ENCODE peak calls at places on chromosomes 12 and 14, in four cellular contexts. One of them, this sample, is unnamed.
A peak's percentile ranks its signal among the peaks of the same experiment; 100 is the strongest.

GRCh38 chr12:80161612-80162011 is 62.3 kb downstream of the OTOGL start:
- DNase-seq in HCT116: no peak
- DNase-seq in IMR-90: no peak
- DNase-seq in keratinocyte: no peak
- DNase-seq in this sample: no peak

GRCh38 chr12:530308-530707 is 70.6 kb downstream of the B4GALNT3 start:
- DNase-seq in IMR-90: no peak
- DNase-seq in HCT116: no peak
- DNase-seq in keratinocyte: no peak
- DNase-seq in this sample: peak; percentile 61

GRCh38 chr14:94748667-94749347 is 21.1 kb downstream of the GSC start:
- DNase-seq in keratinocyte: no peak
- DNase-seq in HCT116: peak; percentile 59
- DNase-seq in IMR-90: no peak
- DNase-seq in this sample: no peak

GRCh38 chr14:32584079-32584478 is 255.0 kb downstream of the AKAP6 start:
- DNase-seq in keratinocyte: peak; percentile 78
- DNase-seq in HCT116: no peak
- DNase-seq in IMR-90: no peak
- DNase-seq in this sample: no peak

GRCh38 chr12:30989754-30990153 is 63.2 kb downstream of the TSPAN11 start:
- DNase-seq in HCT116: no peak
- DNase-seq in IMR-90: no peak
- DNase-seq in keratinocyte: no peak
- DNase-seq in this sample: no peak

GRCh38 chr12:52125499-52125900 is 46.0 kb downstream of the SMIM41 start:
- DNase-seq in IMR-90: no peak
- DNase-seq in keratinocyte: no peak
- DNase-seq in HCT116: no peak
- DNase-seq in this sample: no peak

GRCh38 chr12:94026566-94026965 is 121.8 kb upstream of the PLXNC1 start:
- DNase-seq in HCT116: no peak
- DNase-seq in keratinocyte: no peak
- DNase-seq in IMR-90: no peak
- DNase-seq in this sample: no peak

GRCh38 chr12:104799458-104799857 is 158.6 kb downstream of the SLC41A2 start:
- DNase-seq in HCT116: no peak
- DNase-seq in IMR-90: no peak
- DNase-seq in keratinocyte: no peak
- DNase-seq in this sample: no peak

GRCh38 chr14:72366619-72367018 is 434.4 kb downstream of the RGS6 start:
- DNase-seq in keratinocyte: no peak
- DNase-seq in HCT116: no peak
- DNase-seq in IMR-90: no peak
- DNase-seq in this sample: no peak

GRCh38 chr12:118447181-118447580 is 70.8 kb downstream of the SUDS3 start:
- DNase-seq in IMR-90: no peak
- DNase-seq in keratinocyte: no peak
- DNase-seq in HCT116: no peak
- DNase-seq in this sample: no peak

GRCh38 chr12:69555461-69555860 is 29.8 kb upstream of the CCT2 start:
- DNase-seq in HCT116: no peak
- DNase-seq in IMR-90: peak; percentile 98
- DNase-seq in keratinocyte: peak; percentile 72
- DNase-seq in this sample: peak; percentile 94

GRCh38 chr14:99274346-99275221 is 2.6 kb upstream of the BCL11B start:
- DNase-seq in HCT116: peak; percentile 78
- DNase-seq in keratinocyte: peak; percentile 61
- DNase-seq in IMR-90: peak; percentile 37
- DNase-seq in this sample: peak; percentile 75

GRCh38 chr14:73743431-73743931 is 29.3 kb upstream of the PNMA1 start:
- DNase-seq in keratinocyte: no peak
- DNase-seq in IMR-90: no peak
- DNase-seq in HCT116: no peak
- DNase-seq in this sample: no peak

GRCh38 chr14:56119221-56119967 is 1.2 kb downstream of the PELI2 start:
- DNase-seq in IMR-90: peak; percentile 52
- DNase-seq in keratinocyte: no peak
- DNase-seq in HCT116: no peak
- DNase-seq in this sample: no peak

GRCh38 chr14:77508249-77508648 is 9.6 kb upstream of the ISM2 start:
- DNase-seq in HCT116: no peak
- DNase-seq in keratinocyte: no peak
- DNase-seq in IMR-90: peak; percentile 79
- DNase-seq in this sample: peak; percentile 75

GRCh38 chr12:122308811-122309210 is 42.5 kb upstream of the VPS33A start:
- DNase-seq in IMR-90: peak; percentile 67
- DNase-seq in keratinocyte: no peak
- DNase-seq in HCT116: no peak
- DNase-seq in this sample: peak; percentile 34

GRCh38 chr12:50242751-50243191 is 40.5 kb downstream of the LIMA1 start:
- DNase-seq in HCT116: no peak
- DNase-seq in IMR-90: peak; percentile 83
- DNase-seq in keratinocyte: no peak
- DNase-seq in this sample: peak; percentile 89

GRCh38 chr14:94098359-94098758 is 12.2 kb upstream of the IFI27 start:
- DNase-seq in keratinocyte: no peak
- DNase-seq in IMR-90: no peak
- DNase-seq in HCT116: no peak
- DNase-seq in this sample: no peak

GRCh38 chr12:114665411-114666181 is 18.4 kb downstream of the TBX3 start:
- DNase-seq in keratinocyte: no peak
- DNase-seq in IMR-90: no peak
- DNase-seq in HCT116: no peak
- DNase-seq in this sample: no peak

GRCh38 chr14:96584199-96584906 is 82.2 kb downstream of the PAPOLA start:
- DNase-seq in HCT116: peak; percentile 33
- DNase-seq in IMR-90: no peak
- DNase-seq in keratinocyte: no peak
- DNase-seq in this sample: no peak

GRCh38 chr12:121592323-121592722 is 11.5 kb upstream of the KDM2B start:
- DNase-seq in keratinocyte: no peak
- DNase-seq in IMR-90: no peak
- DNase-seq in HCT116: no peak
- DNase-seq in this sample: no peak

GRCh38 chr12:106978035-106978800 is 8.7 kb downstream of the MTERF2 start:
- DNase-seq in IMR-90: no peak
- DNase-seq in HCT116: no peak
- DNase-seq in keratinocyte: no peak
- DNase-seq in this sample: peak; percentile 42

DNA sequence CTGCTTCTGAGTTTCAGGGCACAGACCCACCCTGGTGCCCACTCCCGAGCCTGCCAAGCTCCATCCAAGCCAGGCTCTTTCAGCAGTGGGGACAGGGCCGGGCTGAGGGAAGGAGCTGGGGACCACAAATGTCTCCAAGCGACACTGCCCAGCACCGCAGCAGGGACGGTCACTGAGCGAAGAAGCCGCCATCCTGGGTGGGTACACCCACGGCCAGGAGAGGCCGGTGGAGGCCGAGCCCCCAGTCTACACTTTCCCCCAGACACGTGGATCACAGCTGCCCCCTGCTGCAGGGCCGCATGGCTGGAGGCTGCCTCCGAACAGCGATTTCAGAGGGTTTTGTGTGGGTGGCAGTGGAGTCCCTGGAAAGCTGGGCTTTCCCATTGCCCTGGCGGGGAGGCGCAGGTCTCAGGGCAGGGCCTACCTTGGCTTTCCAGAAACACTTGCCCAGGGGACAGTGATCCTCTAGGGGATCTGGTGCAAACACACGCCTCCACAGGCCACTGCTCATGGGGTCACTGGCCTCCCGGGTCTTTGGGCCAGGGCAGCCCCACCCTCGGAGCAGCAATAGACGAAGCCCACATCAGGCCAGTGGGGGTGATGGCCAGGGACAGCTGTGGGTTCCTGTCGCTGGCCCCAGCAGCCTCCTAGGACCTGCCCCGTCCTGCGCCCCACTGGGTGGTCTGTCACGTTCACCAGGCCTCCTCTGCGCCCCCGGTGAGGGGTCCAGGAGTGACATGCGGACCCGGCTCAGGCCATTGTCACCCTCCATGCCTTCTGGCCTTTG is 1.2 kb upstream of the GPR132 start:
- DNase-seq in HCT116: no peak
- DNase-seq in IMR-90: no peak
- DNase-seq in keratinocyte: no peak
- DNase-seq in this sample: no peak
- H2AFZ ChIP-seq in HCT116: no peak overlapping the region
- H2AFZ ChIP-seq in IMR-90: peak overlapping the region; percentile 90
- H2AFZ ChIP-seq in keratinocyte: no peak overlapping the region
- H2AFZ ChIP-seq in this sample: no peak overlapping the region

GRCh38 chr12:3976351-3976938 is 103.2 kb upstream of the PARP11 start:
- DNase-seq in IMR-90: no peak
- DNase-seq in keratinocyte: no peak
- DNase-seq in HCT116: no peak
- DNase-seq in this sample: no peak

GRCh38 chr12:3972576-3972975 is 99.4 kb upstream of the PARP11 start:
- DNase-seq in keratinocyte: no peak
- DNase-seq in HCT116: no peak
- DNase-seq in IMR-90: no peak
- DNase-seq in this sample: no peak

GRCh38 chr12:3975652-3976051 is 102.5 kb upstream of the PARP11 start:
- DNase-seq in IMR-90: no peak
- DNase-seq in keratinocyte: no peak
- DNase-seq in HCT116: no peak
- DNase-seq in this sample: no peak

GRCh38 chr12:3973269-3973884 is 100.2 kb upstream of the PARP11 start:
- DNase-seq in HCT116: no peak
- DNase-seq in IMR-90: no peak
- DNase-seq in keratinocyte: no peak
- DNase-seq in this sample: no peak

DNA sequence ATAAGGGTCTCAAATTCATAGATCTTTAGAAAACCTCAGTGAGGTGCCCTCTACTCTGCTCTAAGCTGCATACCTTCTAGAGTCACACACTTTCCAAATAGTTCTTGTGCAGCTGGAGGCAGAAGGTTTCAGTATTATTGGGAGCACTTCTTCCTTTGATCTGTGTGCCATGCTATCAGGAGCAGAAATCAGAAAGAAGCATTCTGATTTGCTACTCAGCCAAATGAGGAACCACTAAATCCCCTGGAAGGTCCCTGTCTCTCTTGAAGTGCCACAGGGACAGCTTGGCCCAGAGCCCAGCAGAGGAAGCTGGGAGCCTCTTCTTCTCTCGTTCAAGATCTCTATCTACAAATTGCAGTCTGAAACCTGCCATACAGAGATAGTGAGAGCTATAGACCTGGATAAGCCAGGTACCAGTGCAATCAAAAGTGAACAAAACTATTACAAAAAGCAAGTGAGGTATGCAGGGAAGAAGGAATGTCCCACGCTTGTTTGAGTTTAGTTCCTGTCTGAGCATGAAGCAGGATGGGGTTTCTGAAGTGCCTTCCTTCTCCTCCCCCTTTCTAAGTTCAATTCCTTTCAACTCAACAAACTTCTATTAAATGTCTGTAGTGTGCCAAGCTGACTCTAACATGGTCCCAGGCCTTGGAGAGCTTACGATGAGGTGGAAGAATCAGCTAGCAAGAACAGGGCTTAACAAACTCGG is 100.9 kb upstream of the PARP11 start:
- DNase-seq in keratinocyte: no peak
- DNase-seq in IMR-90: no peak
- DNase-seq in HCT116: no peak
- DNase-seq in this sample: no peak
- H3K4me2 ChIP-seq in keratinocyte: peak overlapping the region; percentile 17
- H3K4me2 ChIP-seq in IMR-90: no peak overlapping the region
- H3K4me2 ChIP-seq in HCT116: no peak overlapping the region
- H3K4me2 ChIP-seq in this sample: no peak overlapping the region

GRCh38 chr12:124459852-124460645 is 107.4 kb downstream of the NCOR2 start:
- DNase-seq in IMR-90: no peak
- DNase-seq in HCT116: no peak
- DNase-seq in keratinocyte: no peak
- DNase-seq in this sample: no peak

GRCh38 chr12:124458992-124459851 is 108.2 kb downstream of the NCOR2 start:
- DNase-seq in IMR-90: no peak
- DNase-seq in keratinocyte: no peak
- DNase-seq in HCT116: no peak
- DNase-seq in this sample: no peak

GRCh38 chr12:124461241-124461673 is 106.2 kb downstream of the NCOR2 start:
- DNase-seq in keratinocyte: no peak
- DNase-seq in IMR-90: no peak
- DNase-seq in HCT116: no peak
- DNase-seq in this sample: no peak

GRCh38 chr12:124461851-124462623 is 105.4 kb downstream of the NCOR2 start:
- DNase-seq in keratinocyte: peak; percentile 19
- DNase-seq in HCT116: no peak
- DNase-seq in IMR-90: peak; percentile 33
- DNase-seq in this sample: no peak

DNA sequence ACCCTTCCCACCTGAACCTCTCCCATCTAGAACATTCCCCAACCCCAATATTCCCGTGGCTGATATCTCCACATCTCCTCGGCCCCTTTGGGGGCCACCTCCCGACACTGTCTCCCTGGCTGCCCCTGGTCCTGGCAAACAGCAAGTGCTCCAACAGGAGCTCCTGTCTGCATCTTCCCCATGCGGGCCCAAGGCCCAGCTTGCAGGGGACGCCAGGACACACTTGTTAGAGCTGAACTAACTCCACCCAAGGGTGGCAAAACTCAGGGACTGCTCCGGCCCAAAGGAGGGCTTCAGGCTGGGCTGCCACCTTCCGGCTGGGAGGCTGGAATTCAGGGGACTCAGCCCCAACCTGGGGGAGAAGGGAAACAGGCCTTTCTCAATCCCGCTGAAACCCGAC is 106.6 kb downstream of the NCOR2 start:
- DNase-seq in keratinocyte: no peak
- DNase-seq in IMR-90: no peak
- DNase-seq in HCT116: no peak
- DNase-seq in this sample: no peak
- H4K20me1 ChIP-seq in keratinocyte: peaks cover 19% of the 10 kb centered on the region
- H4K20me1 ChIP-seq in IMR-90: peaks cover 19% of the 10 kb centered on the region
- H4K20me1 ChIP-seq in HCT116: no peaks in the 10 kb centered on the region
- H4K20me1 ChIP-seq in this sample: peaks cover 89% of the 10 kb centered on the region

GRCh38 chr14:75236897-75237296 is 41.7 kb upstream of the FOS start:
- DNase-seq in keratinocyte: no peak
- DNase-seq in HCT116: no peak
- DNase-seq in IMR-90: no peak
- DNase-seq in this sample: no peak
- H2AFZ ChIP-seq in keratinocyte: peak overlapping the region; percentile 60
- H2AFZ ChIP-seq in HCT116: no peak overlapping the region
- H2AFZ ChIP-seq in IMR-90: peak overlapping the region; percentile 82
- H2AFZ ChIP-seq in this sample: peak overlapping the region; percentile 76

GRCh38 chr14:105528197-105528858 is 1.9 kb downstream of the TMEM121 start:
- DNase-seq in IMR-90: peak; percentile 62
- DNase-seq in HCT116: no peak
- DNase-seq in keratinocyte: no peak
- DNase-seq in this sample: peak; percentile 29
- H3K4me2 ChIP-seq in IMR-90: peak overlapping the region; percentile 83
- H3K4me2 ChIP-seq in HCT116: peak overlapping the region; percentile 84
- H3K4me2 ChIP-seq in keratinocyte: peak overlapping the region; percentile 58
- H3K4me2 ChIP-seq in this sample: peak overlapping the region; percentile 87

This sample was measured in astrocyte.